ENCODE peak calls at places on chromosomes 16 and 17, in seven cellular contexts. Z is stimulated activated CD4-positive, alpha-beta T cell treated with anti-CD3 and anti-CD28 coated beads, Interleukin-4, amount 100 ng/mL, for 48 hours; U is COR-L47; F is esophagus squamous epithelium; B is T1000; S is IMR-90; C is cardiac fibroblast. Q is an unnamed sample.

GRCh38 chr16:8962393-8963009 is 1.2 kb downstream of the USP7 start:
- DNase-seq in U (no peak), B (no peak), S (no peak), F (peak), C (no peak), Z (no peak), Q (peak)

GRCh38 chr17:4728124-4728523 is 3.1 kb upstream of the MED11 start:
- DNase-seq in Z (no peak), C (no peak), F (no peak), U (no peak), B (no peak), S (no peak), Q (no peak)

GRCh38 chr17:44309472-44309871 is 1.1 kb downstream of the RUNDC3A start:
- DNase-seq in U (no peak), B (no peak), C (no peak), F (no peak), Z (no peak), S (no peak), Q (no peak)

GRCh38 chr16:53787423-53787822 is 83.5 kb downstream of the FTO start:
- DNase-seq in B (no peak), Z (no peak), F (no peak), U (no peak), C (peak), S (no peak), Q (no peak)

GRCh38 chr17:10557422-10557821 is 8.0 kb upstream of the MYH2 start:
- DNase-seq in Z (no peak), C (peak), F (no peak), S (no peak), B (no peak), U (no peak), Q (no peak)

GRCh38 chr17:5485270-5486205 is at the start of gene DERL2:
- DNase-seq in U (peak), C (peak), Z (no peak), F (peak), B (peak), S (peak), Q (peak)

GRCh38 chr16:11372924-11373306 is 27.7 kb downstream of the RMI2 start:
- DNase-seq in C (no peak), Z (no peak), U (no peak), F (no peak), S (no peak), B (no peak), Q (no peak)

GRCh38 chr17:67718325-67718941 is 697 bp downstream of the NOL11 start:
- DNase-seq in F (no peak), U (no peak), S (peak), C (peak), Z (no peak), B (no peak), Q (no peak)

GRCh38 chr17:43832168-43832975 is 574 bp downstream of the MPP3 start:
- DNase-seq in S (peak), C (peak), B (peak), F (no peak), U (no peak), Z (no peak), Q (peak)

GRCh38 chr17:20920813-20921199 is 122.0 kb downstream of the USP22 start:
- DNase-seq in Z (no peak), S (peak), F (no peak), U (no peak), C (peak), B (no peak), Q (no peak)

GRCh38 chr17:6386041-6386630 is 48.8 kb downstream of the AIPL1 start:
- DNase-seq in C (no peak), B (no peak), Z (no peak), F (no peak), U (no peak), S (no peak), Q (peak)

GRCh38 chr17:35973333-35974260 is 7.7 kb downstream of the CCL16 start:
- DNase-seq in Z (no peak), B (no peak), F (no peak), C (peak), S (peak), U (no peak), Q (no peak)

GRCh38 chr16:81405702-81406113 is 38.9 kb upstream of the CMIP start:
- DNase-seq in B (peak), C (peak), F (no peak), U (no peak), Z (no peak), S (peak), Q (no peak)

GRCh38 chr17:35129973-35130351 is 8.5 kb downstream of the FNDC8 start:
- DNase-seq in F (no peak), C (peak), U (no peak), Z (no peak), S (peak), B (no peak), Q (no peak)

GRCh38 chr17:28570716-28571254 is 539 bp downstream of the PIGS start:
- DNase-seq in U (peak), F (no peak), B (no peak), Z (no peak), S (no peak), C (peak), Q (peak)

GRCh38 chr17:71482625-71483024 is 638.2 kb upstream of the SOX9 start:
- DNase-seq in F (no peak), B (no peak), U (peak), Z (no peak), S (no peak), C (no peak), Q (no peak)

GRCh38 chr16:85002099-85002541 is 9.2 kb downstream of the ZDHHC7 start:
- DNase-seq in Z (no peak), F (no peak), B (no peak), U (no peak), S (no peak), C (peak), Q (no peak)

GRCh38 chr17:17575360-17576251 is 15.9 kb downstream of the PEMT start:
- DNase-seq in C (no peak), Z (no peak), S (no peak), B (no peak), F (no peak), U (no peak), Q (no peak)

GRCh38 chr16:88478115-88478514 is 25.0 kb downstream of the ZFPM1 start:
- DNase-seq in C (no peak), S (no peak), U (peak), F (no peak), Z (no peak), B (no peak), Q (peak)

GRCh38 chr17:38620551-38621277 is 15.0 kb upstream of the SRCIN1 start:
- DNase-seq in Z (no peak), C (no peak), U (no peak), S (no peak), F (no peak), B (no peak), Q (no peak)

GRCh38 chr16:85602831-85603755 is 10.0 kb upstream of the GSE1 start:
- DNase-seq in S (no peak), Z (no peak), F (no peak), B (no peak), C (no peak), U (peak), Q (peak)

GRCh38 chr16:56848955-56849689 is 15.9 kb upstream of the SLC12A3 start:
- DNase-seq in Z (no peak), S (peak), U (peak), F (no peak), C (peak), B (no peak), Q (no peak)

GRCh38 chr17:7914771-7915610 is 1.1 kb downstream of the RNF227 start:
- DNase-seq in U (no peak), B (no peak), Z (no peak), S (peak), C (peak), F (no peak), Q (no peak)

GRCh38 chr16:50193594-50193993 is 40.5 kb downstream of the TENT4B start:
- DNase-seq in S (peak), B (no peak), C (peak), Z (no peak), U (no peak), F (no peak), Q (no peak)

GRCh38 chr16:77457046-77457445 is 22.2 kb upstream of the ADAMTS18 start:
- DNase-seq in F (no peak), C (peak), Z (no peak), S (no peak), U (no peak), B (no peak), Q (no peak)

GRCh38 chr16:24123275-24123674 is 132.9 kb upstream of the CACNG3 start:
- DNase-seq in F (no peak), Z (no peak), B (no peak), S (no peak), U (no peak), C (no peak), Q (no peak)

GRCh38 chr17:28892024-28892423 is 5.5 kb downstream of the FLOT2 start:
- DNase-seq in B (no peak), Z (no peak), C (no peak), U (no peak), F (no peak), S (no peak), Q (no peak)

GRCh38 chr17:47739150-47739549 is 6.1 kb downstream of the TBX21 start:
- DNase-seq in S (no peak), B (no peak), F (no peak), Z (no peak), C (no peak), U (no peak), Q (no peak)

GRCh38 chr17:60671482-60671881 is 6.2 kb upstream of the BCAS3 start:
- DNase-seq in B (no peak), F (no peak), C (peak), U (no peak), Z (no peak), S (no peak), Q (no peak)

GRCh38 chr17:72654746-72655145 is 437.7 kb downstream of the SLC39A11 start:
- DNase-seq in S (no peak), Z (no peak), C (no peak), B (no peak), F (no peak), U (no peak), Q (no peak)

GRCh38 chr16:82055728-82056549 is 20.9 kb downstream of the HSD17B2 start:
- DNase-seq in B (no peak), C (no peak), U (no peak), F (no peak), Z (no peak), S (no peak), Q (no peak)

GRCh38 chr16:35255186-35255803 is 1795.9 kb downstream of the TP53TG3F start:
- DNase-seq in B (no peak), S (no peak), F (no peak), U (no peak), C (no peak), Z (no peak), Q (no peak)

GRCh38 chr17:65453204-65453931 is 108.1 kb downstream of the AXIN2 start:
- DNase-seq in U (no peak), S (no peak), C (peak), B (no peak), F (no peak), Z (no peak), Q (no peak)

GRCh38 chr17:41734139-41734948 is at the start of gene HAP1:
- DNase-seq in B (peak), F (no peak), S (peak), U (peak), C (peak), Z (peak), Q (peak)

GRCh38 chr16:2846511-2847310 is 11.3 kb downstream of the PRSS22 start:
- DNase-seq in S (peak), U (no peak), B (no peak), C (peak), F (no peak), Z (no peak), Q (no peak)

GRCh38 chr17:72372185-72372584 is 251.4 kb downstream of the SOX9 start:
- DNase-seq in C (peak), B (no peak), S (peak), F (no peak), U (no peak), Z (no peak), Q (no peak)

Q was measured in DMS79 treated with DMSO at 0.1 percent for 48 hours.